ENCODE peak calls at places on chromosome 3, in ten cellular contexts. U, Y, K, Q, I, V, X, G, E and B are unnamed samples.

GRCh38 chr3:44016818-44017217 is 224.9 kb upstream of the TOPAZ1 start:
- DNase-seq in U (no peak), I (no peak), E (no peak), V (no peak), Y (no peak), G (no peak), X (no peak), Q (no peak), K (no peak), B (no peak)

GRCh38 chr3:172176385-172176784 is 137.0 kb downstream of the FNDC3B start:
- DNase-seq in E (no peak), V (no peak), K (no peak), Q (no peak), U (no peak), Y (no peak), X (no peak), G (no peak), I (no peak), B (no peak)

GRCh38 chr3:14206548-14207177 is 28.0 kb downstream of the LSM3 start:
- DNase-seq in Q (no peak), K (no peak), V (no peak), Y (no peak), X (no peak), I (no peak), E (no peak), G (no peak), U (peak; percentile 3), B (no peak)

GRCh38 chr3:58824285-58824684 is 157.7 kb upstream of the FAM3D start:
- DNase-seq in G (peak; percentile 62), U (peak; percentile 37), X (no peak), Q (no peak), V (peak; percentile 32), E (peak; percentile 72), Y (no peak), K (no peak), I (peak; percentile 44), B (peak; percentile 29)

GRCh38 chr3:86793786-86794185 is 197.2 kb downstream of the VGLL3 start:
- DNase-seq in Y (no peak), U (no peak), Q (no peak), X (no peak), I (no peak), K (no peak), E (no peak), G (peak; percentile 94), V (peak; percentile 32), B (no peak)

GRCh38 chr3:141646760-141647561 is 91.1 kb upstream of the RNF7 start:
- DNase-seq in E (no peak), K (no peak), I (no peak), U (no peak), X (no peak), G (no peak), Q (no peak), Y (no peak), V (peak; percentile 64), B (no peak)

GRCh38 chr3:30664449-30664848 is 58.0 kb downstream of the TGFBR2 start:
- DNase-seq in E (no peak), U (no peak), X (no peak), Q (no peak), Y (no peak), I (no peak), G (no peak), V (no peak), K (no peak), B (no peak)

GRCh38 chr3:98746122-98746521 is 17.0 kb upstream of the ST3GAL6 start:
- DNase-seq in Y (no peak), V (no peak), U (no peak), K (no peak), I (no peak), Q (no peak), X (no peak), E (no peak), G (no peak), B (no peak)

GRCh38 chr3:13846716-13847570 is 32.9 kb downstream of the WNT7A start:
- DNase-seq in K (no peak), G (no peak), V (no peak), X (no peak), U (no peak), E (no peak), I (no peak), Q (no peak), Y (no peak), B (no peak)

GRCh38 chr3:129934234-129935123 is 40.0 kb upstream of the TRH start:
- DNase-seq in Y (no peak), K (no peak), E (no peak), U (peak; percentile 64), V (peak; percentile 56), Q (no peak), I (peak; percentile 70), X (peak; percentile 67), G (peak; percentile 9), B (peak; percentile 60)

GRCh38 chr3:66398228-66399025 is 102.4 kb downstream of the LRIG1 start:
- DNase-seq in I (no peak), K (no peak), U (no peak), X (peak; percentile 36), V (no peak), G (peak; percentile 63), Q (no peak), E (no peak), Y (no peak), B (no peak)

GRCh38 chr3:72155391-72156064 is 370.6 kb upstream of the PROK2 start:
- DNase-seq in X (no peak), U (no peak), V (peak; percentile 26), K (peak; percentile 91), I (no peak), Y (peak; percentile 60), E (peak; percentile 53), G (peak; percentile 100), Q (peak; percentile 45), B (no peak)

DNA sequence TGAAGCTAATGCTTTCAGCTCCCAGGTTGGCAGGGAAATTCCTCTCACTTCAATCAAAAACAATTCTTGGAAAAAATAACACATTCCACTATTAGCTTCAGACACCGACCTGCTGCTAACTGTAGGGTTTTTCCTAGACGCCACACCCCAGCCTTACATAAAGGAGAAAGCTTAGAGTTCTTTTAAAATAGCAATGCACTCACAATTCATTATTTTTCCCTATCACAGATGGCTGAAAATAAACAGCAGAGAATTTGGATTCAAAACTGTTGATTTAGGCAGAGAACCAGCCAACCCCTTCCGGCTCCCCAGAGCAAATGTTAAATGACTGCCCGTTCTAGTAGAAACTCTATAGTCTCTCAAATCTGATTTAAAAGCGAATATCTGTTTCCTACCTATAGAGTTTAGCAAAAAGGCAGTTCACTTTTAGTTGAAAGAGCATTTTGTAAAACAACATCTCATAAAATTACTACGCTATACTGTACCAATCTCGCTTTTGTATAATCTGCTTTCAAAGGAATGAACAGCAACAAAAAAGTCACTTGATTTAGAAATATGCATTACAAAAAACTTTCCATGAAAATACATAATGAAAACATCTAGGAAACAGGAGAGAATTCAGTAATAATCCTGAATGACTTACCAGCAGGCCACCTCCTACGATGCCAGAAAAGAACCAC is 581 bp downstream of the TM4SF1 start:
- DNase-seq in X (no peak), G (no peak), Y (no peak), K (no peak), Q (no peak), I (no peak), V (no peak), U (no peak), E (no peak), B (no peak)
- TF ChIP-seq CTCF in X (no peak), G (no peak), Y (no peak), K (no peak), Q (no peak), I (no peak), V (no peak), U (no peak), E (no peak), B (no peak)

DNA sequence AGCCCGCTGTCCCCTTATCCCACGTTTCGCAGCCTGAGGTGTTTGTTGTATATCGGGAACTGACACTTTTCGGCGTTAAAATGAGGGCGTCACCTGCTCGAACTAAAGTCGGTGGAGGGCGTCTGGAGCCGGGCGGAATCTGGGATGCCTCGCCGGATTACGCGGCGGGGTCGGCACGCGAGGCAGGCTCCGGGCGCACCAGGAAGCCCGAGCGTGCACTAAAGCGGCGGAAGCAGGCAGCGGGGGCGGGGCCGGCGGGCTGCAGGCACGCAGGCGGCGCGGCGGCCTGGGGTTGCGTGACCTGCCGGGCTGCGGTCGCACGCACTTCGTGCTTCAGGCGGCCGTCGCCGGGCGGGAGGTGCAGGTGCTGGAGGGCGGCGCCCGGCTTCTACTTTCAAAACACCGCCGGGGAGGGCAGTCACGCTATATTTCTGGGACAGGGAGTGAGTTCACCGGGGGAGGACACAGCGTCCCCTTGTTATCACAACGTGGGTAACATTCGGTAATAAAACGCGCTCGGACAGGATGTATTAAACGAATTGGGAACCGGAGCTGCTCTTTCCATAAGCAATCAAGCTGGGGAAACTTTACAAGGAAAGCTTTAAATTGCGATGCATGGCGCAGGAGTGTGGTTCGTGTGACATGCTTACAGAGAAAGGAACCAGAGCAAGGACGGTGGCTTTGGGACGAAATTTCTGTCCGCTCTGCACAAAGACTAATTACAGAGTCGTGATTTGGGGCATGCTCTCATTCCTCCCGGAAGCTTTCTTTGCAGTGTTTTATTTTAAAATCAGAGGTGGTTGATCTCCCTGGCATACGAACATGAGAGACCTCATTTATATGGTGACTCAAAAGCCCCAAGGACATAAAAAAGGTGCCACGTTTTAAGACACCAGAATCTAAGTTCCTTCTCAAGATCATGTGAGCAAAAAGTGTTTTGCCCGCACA is 9.1 kb upstream of the LEKR1 start:
- DNase-seq in U (peak; percentile 84), G (peak; percentile 96), Y (peak; percentile 86), Q (peak; percentile 61), I (peak; percentile 93), E (peak; percentile 93), K (peak; percentile 84), V (peak; percentile 51), X (peak; percentile 99), B (peak; percentile 86)
- TF ChIP-seq CTCF in U (no peak), G (no peak), Y (no peak), Q (no peak), I (no peak), E (peak; percentile 4), K (peak; percentile 7), V (no peak), X (no peak), B (peak; percentile 26)

DNA sequence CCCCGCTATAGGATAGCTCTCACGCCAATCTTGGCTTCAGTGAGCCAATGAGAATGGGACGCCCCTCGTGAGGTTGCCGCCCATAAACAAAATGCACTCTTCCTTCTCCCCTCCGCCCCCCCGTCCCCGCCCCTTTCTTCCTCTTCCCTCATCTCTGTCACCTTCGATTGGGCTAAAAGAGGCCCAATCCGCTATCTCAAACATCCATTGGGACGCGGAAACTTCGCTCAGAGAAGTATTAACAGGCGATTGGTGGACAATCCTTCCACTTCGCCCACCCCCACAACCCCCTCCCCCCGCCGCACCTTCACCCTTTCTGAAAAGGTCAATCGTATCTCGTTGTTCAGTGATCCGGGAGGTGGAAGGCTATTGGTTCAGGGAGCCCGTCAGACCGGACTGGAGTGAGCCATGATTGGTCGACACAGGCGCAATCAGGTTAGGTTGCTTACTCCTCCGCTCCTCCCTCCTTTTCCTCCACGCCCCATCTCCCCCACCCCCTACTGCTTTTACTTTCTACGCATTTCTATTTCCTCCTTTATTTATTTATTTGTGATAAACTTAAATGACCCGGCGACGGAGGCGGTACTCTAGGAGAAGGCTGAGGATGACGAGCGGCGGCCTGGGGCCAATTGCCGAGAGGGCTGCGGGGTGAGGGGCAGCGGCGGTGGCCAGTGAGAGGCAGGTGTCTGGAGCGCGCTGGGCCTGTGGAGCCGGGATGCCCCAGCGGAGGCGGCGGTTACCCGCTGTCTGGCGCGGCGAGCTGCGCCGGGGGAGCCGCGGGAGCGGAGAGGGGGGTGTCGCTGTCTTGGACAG is 447 bp upstream of the ZBTB20 start:
- DNase-seq in X (peak; percentile 98), V (peak; percentile 98), U (peak; percentile 91), G (peak; percentile 100), Q (peak; percentile 98), K (peak; percentile 100), E (peak; percentile 98), Y (peak; percentile 98), I (peak; percentile 99), B (peak; percentile 94)
- TF ChIP-seq CTCF in X (no peak), V (no peak), U (no peak), G (no peak), Q (no peak), K (no peak), E (no peak), Y (no peak), I (no peak), B (no peak)

GRCh38 chr3:100953103-100953502 is 40.1 kb downstream of the ABI3BP start:
- DNase-seq in E (no peak), U (no peak), G (no peak), K (no peak), Q (no peak), V (no peak), I (no peak), X (no peak), Y (no peak), B (no peak)
- TF ChIP-seq CTCF in E (no peak), U (no peak), G (no peak), K (no peak), Q (no peak), V (no peak), I (no peak), X (no peak), Y (no peak), B (no peak)